ENCODE peak calls at places on chromosomes 3 and 15, in ten cellular contexts. M is left ventricle myocardium inferior, N is transverse colon, E is upper lobe of right lung, G is tibial artery, L is heart left ventricle, S is SK-N-SH, O is IMR-90, K is ovary, I is Panc1. P is an unnamed sample.

GRCh38 chr3:4804161-4805058 is 174.8 kb upstream of the BHLHE40 start:
- DNase-seq in M (no peak), N (no peak), E (no peak), G (no peak), L (no peak), S (no peak), O (no peak), K (no peak), I (no peak), P (no peak)

GRCh38 chr3:98812851-98813374 is 49.8 kb downstream of the ST3GAL6 start:
- DNase-seq in M (no peak), N (no peak), E (peak; percentile 68), G (no peak), L (no peak), S (peak; percentile 38), O (peak; percentile 50), K (no peak), I (no peak), P (no peak)

GRCh38 chr3:135992072-135992471 is 26.5 kb downstream of the PPP2R3A start:
- DNase-seq in M (no peak), N (no peak), E (no peak), G (no peak), L (no peak), S (no peak), O (peak; percentile 92), K (no peak), I (peak; percentile 50), P (peak; percentile 53)

GRCh38 chr15:39392469-39393047 is 188.3 kb upstream of the THBS1 start:
- DNase-seq in M (no peak), N (no peak), E (no peak), G (no peak), L (no peak), S (peak; percentile 60), O (no peak), K (no peak), I (no peak), P (no peak)

GRCh38 chr3:126896067-126896441 is 86.9 kb upstream of the PLXNA1 start:
- DNase-seq in M (no peak), N (no peak), E (no peak), G (no peak), L (no peak), S (no peak), O (no peak), K (no peak), I (no peak), P (no peak)

GRCh38 chr15:35019401-35020327 is 31.6 kb upstream of the ZNF770 start:
- DNase-seq in M (no peak), N (no peak), E (no peak), G (no peak), L (no peak), S (no peak), O (peak; percentile 10), K (no peak), I (no peak), P (no peak)

GRCh38 chr15:99105516-99106341 is 849 bp downstream of the SYNM start:
- DNase-seq in M (peak; percentile 53), N (peak; percentile 37), E (no peak), G (peak; percentile 79), L (peak; percentile 61), S (peak; percentile 79), O (peak; percentile 66), K (peak; percentile 51), I (no peak), P (no peak)

GRCh38 chr3:114081022-114081421 is 24.5 kb downstream of the QTRT2 start:
- DNase-seq in M (no peak), N (no peak), E (no peak), G (no peak), L (no peak), S (no peak), O (peak; percentile 30), K (no peak), I (no peak), P (no peak)

GRCh38 chr3:12303998-12304397 is 15.1 kb downstream of the PPARG start:
- DNase-seq in M (no peak), N (no peak), E (no peak), G (no peak), L (no peak), S (no peak), O (no peak), K (no peak), I (no peak), P (no peak)

GRCh38 chr3:183178833-183179549 is 16.5 kb upstream of the LAMP3 start:
- DNase-seq in M (peak; percentile 29), N (peak; percentile 39), E (peak; percentile 92), G (no peak), L (peak; percentile 33), S (peak; percentile 81), O (no peak), K (peak; percentile 57), I (no peak), P (no peak)

GRCh38 chr15:57003418-57003817 is 85.0 kb downstream of the TCF12 start:
- DNase-seq in M (no peak), N (no peak), E (no peak), G (no peak), L (no peak), S (no peak), O (peak; percentile 93), K (no peak), I (peak; percentile 42), P (peak; percentile 67)

GRCh38 chr3:103532986-103533385 is 1098.2 kb downstream of the ZPLD1 start:
- DNase-seq in M (no peak), N (no peak), E (no peak), G (no peak), L (no peak), S (no peak), O (no peak), K (no peak), I (no peak), P (no peak)

GRCh38 chr3:62143843-62144450 is 229.4 kb downstream of the FEZF2 start:
- DNase-seq in M (no peak), N (no peak), E (no peak), G (no peak), L (no peak), S (no peak), O (no peak), K (no peak), I (no peak), P (no peak)

GRCh38 chr15:95292790-95293450 is 1037.6 kb upstream of the NR2F2 start:
- DNase-seq in M (no peak), N (no peak), E (no peak), G (no peak), L (no peak), S (no peak), O (no peak), K (no peak), I (no peak), P (no peak)

GRCh38 chr3:50317303-50317702 is 5.2 kb downstream of the HYAL2 start:
- DNase-seq in M (no peak), N (peak; percentile 72), E (peak; percentile 73), G (no peak), L (peak; percentile 14), S (no peak), O (no peak), K (no peak), I (no peak), P (no peak)

DNA sequence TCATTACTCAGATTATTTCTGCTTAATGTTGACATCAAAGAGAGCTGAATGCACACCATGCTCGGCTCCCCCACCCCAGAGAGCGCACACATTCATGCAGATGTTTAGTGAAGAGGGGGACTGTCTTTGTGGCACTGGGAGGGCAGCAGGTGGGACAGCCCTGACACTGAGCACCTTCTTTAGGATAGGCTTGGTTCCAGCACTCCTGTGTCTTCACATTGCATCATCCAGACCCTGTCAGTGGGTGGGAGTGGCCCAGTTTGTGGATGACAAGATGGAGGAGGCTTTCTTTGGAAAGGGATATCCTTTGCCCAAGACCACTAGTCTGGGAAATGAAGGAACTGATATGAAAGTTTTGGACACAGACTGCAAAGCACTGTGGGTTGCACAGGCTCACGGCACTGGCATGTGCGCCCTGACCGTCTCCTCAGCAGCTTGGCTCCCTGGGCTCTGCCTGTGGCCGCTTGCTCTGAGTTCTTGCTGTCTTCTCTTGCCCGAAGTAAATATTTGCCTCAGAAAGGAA is 16.5 kb downstream of the ACAD9 start:
- DNase-seq in M (no peak), N (no peak), E (no peak), G (peak; percentile 42), L (no peak), S (no peak), O (peak; percentile 8), K (no peak), I (no peak), P (no peak)
- H3K4me3 ChIP-seq in M (no peak overlapping the region), N (no peak overlapping the region), E (no peak overlapping the region), G (no peak overlapping the region), L (no peak overlapping the region), S (no peak overlapping the region), O (no peak overlapping the region), K (no peak overlapping the region), I (no peak overlapping the region), P (no peak overlapping the region)

GRCh38 chr3:175215833-175216232 is 356.7 kb downstream of the NAALADL2 start:
- DNase-seq in M (no peak), N (no peak), E (no peak), G (no peak), L (no peak), S (no peak), O (no peak), K (no peak), I (no peak), P (no peak)

GRCh38 chr3:175211481-175211880 is 352.3 kb downstream of the NAALADL2 start:
- DNase-seq in M (no peak), N (no peak), E (no peak), G (no peak), L (no peak), S (no peak), O (no peak), K (no peak), I (no peak), P (no peak)

GRCh38 chr3:175214210-175214609 is 355.1 kb downstream of the NAALADL2 start:
- DNase-seq in M (no peak), N (no peak), E (no peak), G (no peak), L (no peak), S (no peak), O (no peak), K (no peak), I (no peak), P (no peak)

GRCh38 chr3:175208316-175208715 is 349.2 kb downstream of the NAALADL2 start:
- DNase-seq in M (no peak), N (no peak), E (no peak), G (no peak), L (no peak), S (no peak), O (peak; percentile 48), K (no peak), I (no peak), P (no peak)

GRCh38 chr3:175212896-175213295 is 353.8 kb downstream of the NAALADL2 start:
- DNase-seq in M (no peak), N (no peak), E (no peak), G (no peak), L (no peak), S (no peak), O (peak; percentile 70), K (no peak), I (no peak), P (no peak)
- H3K9me3 ChIP-seq in M (no peaks in the 10 kb centered on the region), N (no peaks in the 10 kb centered on the region), E (no peaks in the 10 kb centered on the region), G (no peaks in the 10 kb centered on the region), L (no peaks in the 10 kb centered on the region), S (no peaks in the 10 kb centered on the region), O (no peaks in the 10 kb centered on the region), K (no peaks in the 10 kb centered on the region), I (no peaks in the 10 kb centered on the region), P (no peaks in the 10 kb centered on the region)

GRCh38 chr3:161409069-161409468 is 37.8 kb upstream of the SPTSSB start:
- DNase-seq in M (no peak), N (no peak), E (no peak), G (no peak), L (peak; percentile 23), S (peak; percentile 28), O (peak; percentile 23), K (no peak), I (no peak), P (no peak)
- TF ChIP-seq CTCF in M (peak; percentile 59), N (peak; percentile 22), E (peak; percentile 54), G (peak; percentile 44), L (peak; percentile 61), S (peak; percentile 67), O (peak; percentile 65), K (no peak), I (peak; percentile 72), P (peak; percentile 63)

GRCh38 chr15:49370782-49371181 is 52.3 kb upstream of the FGF7 start:
- DNase-seq in M (no peak), N (no peak), E (no peak), G (no peak), L (no peak), S (no peak), O (peak; percentile 39), K (no peak), I (peak; percentile 22), P (no peak)
- H3K4me3 ChIP-seq in M (no peak overlapping the region), N (no peak overlapping the region), E (no peak overlapping the region), G (no peak overlapping the region), L (no peak overlapping the region), S (no peak overlapping the region), O (no peak overlapping the region), K (no peak overlapping the region), I (no peak overlapping the region), P (no peak overlapping the region)